ENCODE peak calls at places on chromosomes 12 and 14, in nine cellular contexts. One of them, this sample, is unnamed.

GRCh38 chr14:100246809-100247428 is 8.0 kb downstream of the YY1 start:
- DNase-seq in effector CD4-positive, alpha-beta T cell: no peak
- DNase-seq in frontal cortex: no peak
- DNase-seq in kidney glomerular epithelial cell: peak
- DNase-seq in OCI-M1: peak
- DNase-seq in NCI-H1092: peak
- DNase-seq in T-helper 17 cell: no peak
- DNase-seq in EH: peak
- DNase-seq in nucleus accumbens: no peak
- DNase-seq in this sample: peak

GRCh38 chr12:27539191-27539631 is 15.2 kb downstream of the PPFIBP1 start:
- DNase-seq in effector CD4-positive, alpha-beta T cell: no peak
- DNase-seq in frontal cortex: no peak
- DNase-seq in kidney glomerular epithelial cell: no peak
- DNase-seq in OCI-M1: no peak
- DNase-seq in NCI-H1092: no peak
- DNase-seq in T-helper 17 cell: no peak
- DNase-seq in EH: peak
- DNase-seq in nucleus accumbens: no peak
- DNase-seq in this sample: no peak

GRCh38 chr12:105382771-105383632 is 52.5 kb downstream of the C12orf75 start:
- DNase-seq in effector CD4-positive, alpha-beta T cell: peak
- DNase-seq in frontal cortex: peak
- DNase-seq in kidney glomerular epithelial cell: peak
- DNase-seq in OCI-M1: peak
- DNase-seq in NCI-H1092: peak
- DNase-seq in T-helper 17 cell: no peak
- DNase-seq in EH: peak
- DNase-seq in nucleus accumbens: no peak
- DNase-seq in this sample: peak

GRCh38 chr12:119005832-119006360 is 24.6 kb downstream of the SRRM4 start:
- DNase-seq in effector CD4-positive, alpha-beta T cell: no peak
- DNase-seq in frontal cortex: no peak
- DNase-seq in kidney glomerular epithelial cell: no peak
- DNase-seq in OCI-M1: no peak
- DNase-seq in NCI-H1092: no peak
- DNase-seq in T-helper 17 cell: no peak
- DNase-seq in EH: no peak
- DNase-seq in nucleus accumbens: no peak
- DNase-seq in this sample: no peak

GRCh38 chr14:33674716-33675115 is 276.2 kb downstream of the EGLN3 start:
- DNase-seq in effector CD4-positive, alpha-beta T cell: no peak
- DNase-seq in frontal cortex: no peak
- DNase-seq in kidney glomerular epithelial cell: no peak
- DNase-seq in OCI-M1: no peak
- DNase-seq in NCI-H1092: no peak
- DNase-seq in T-helper 17 cell: no peak
- DNase-seq in EH: no peak
- DNase-seq in nucleus accumbens: no peak
- DNase-seq in this sample: no peak

GRCh38 chr14:100680439-100681051 is 46.1 kb upstream of the DLK1 start:
- DNase-seq in effector CD4-positive, alpha-beta T cell: no peak
- DNase-seq in frontal cortex: no peak
- DNase-seq in kidney glomerular epithelial cell: no peak
- DNase-seq in OCI-M1: no peak
- DNase-seq in NCI-H1092: no peak
- DNase-seq in T-helper 17 cell: no peak
- DNase-seq in EH: peak
- DNase-seq in nucleus accumbens: no peak
- DNase-seq in this sample: no peak

GRCh38 chr12:75990189-75990912 is 41.2 kb downstream of the PHLDA1 start:
- DNase-seq in effector CD4-positive, alpha-beta T cell: no peak
- DNase-seq in frontal cortex: no peak
- DNase-seq in kidney glomerular epithelial cell: no peak
- DNase-seq in OCI-M1: no peak
- DNase-seq in NCI-H1092: no peak
- DNase-seq in T-helper 17 cell: no peak
- DNase-seq in EH: no peak
- DNase-seq in nucleus accumbens: no peak
- DNase-seq in this sample: no peak

GRCh38 chr14:105485720-105486332 is 860 bp upstream of the CRIP1 start:
- DNase-seq in effector CD4-positive, alpha-beta T cell: no peak
- DNase-seq in frontal cortex: no peak
- DNase-seq in kidney glomerular epithelial cell: peak
- DNase-seq in OCI-M1: peak
- DNase-seq in NCI-H1092: no peak
- DNase-seq in T-helper 17 cell: peak
- DNase-seq in EH: no peak
- DNase-seq in nucleus accumbens: no peak
- DNase-seq in this sample: no peak

GRCh38 chr12:55737581-55738112 is 5.3 kb upstream of the GDF11 start:
- DNase-seq in effector CD4-positive, alpha-beta T cell: no peak
- DNase-seq in frontal cortex: no peak
- DNase-seq in kidney glomerular epithelial cell: no peak
- DNase-seq in OCI-M1: no peak
- DNase-seq in NCI-H1092: no peak
- DNase-seq in T-helper 17 cell: no peak
- DNase-seq in EH: no peak
- DNase-seq in nucleus accumbens: no peak
- DNase-seq in this sample: no peak

GRCh38 chr12:80001562-80001961 is 66.7 kb upstream of the PPP1R12A start:
- DNase-seq in effector CD4-positive, alpha-beta T cell: no peak
- DNase-seq in frontal cortex: no peak
- DNase-seq in kidney glomerular epithelial cell: no peak
- DNase-seq in OCI-M1: no peak
- DNase-seq in NCI-H1092: no peak
- DNase-seq in T-helper 17 cell: no peak
- DNase-seq in EH: no peak
- DNase-seq in nucleus accumbens: no peak
- DNase-seq in this sample: no peak

GRCh38 chr14:78448483-78449094 is 278.4 kb downstream of the NRXN3 start:
- DNase-seq in effector CD4-positive, alpha-beta T cell: no peak
- DNase-seq in frontal cortex: peak
- DNase-seq in kidney glomerular epithelial cell: no peak
- DNase-seq in OCI-M1: peak
- DNase-seq in NCI-H1092: peak
- DNase-seq in T-helper 17 cell: peak
- DNase-seq in EH: peak
- DNase-seq in nucleus accumbens: peak
- DNase-seq in this sample: peak

GRCh38 chr12:40226652-40227051 is 1.9 kb downstream of the LRRK2 start:
- DNase-seq in effector CD4-positive, alpha-beta T cell: no peak
- DNase-seq in frontal cortex: no peak
- DNase-seq in kidney glomerular epithelial cell: peak
- DNase-seq in OCI-M1: peak
- DNase-seq in NCI-H1092: no peak
- DNase-seq in T-helper 17 cell: no peak
- DNase-seq in EH: peak
- DNase-seq in nucleus accumbens: no peak
- DNase-seq in this sample: peak

GRCh38 chr14:24576766-24577165 is 716 bp upstream of the CTSG start:
- DNase-seq in effector CD4-positive, alpha-beta T cell: no peak
- DNase-seq in frontal cortex: no peak
- DNase-seq in kidney glomerular epithelial cell: no peak
- DNase-seq in OCI-M1: no peak
- DNase-seq in NCI-H1092: no peak
- DNase-seq in T-helper 17 cell: no peak
- DNase-seq in EH: no peak
- DNase-seq in nucleus accumbens: no peak
- DNase-seq in this sample: no peak

This sample was measured in midbrain.